ENCODE peak calls at places on chromosomes 2 and 18, in five cellular contexts. V is ELR; X is AG08395; H is stimulated activated naive CD8-positive, alpha-beta T cell treated with anti-CD3 and anti-CD28 coated beads, Interleukin-15, Interleukin-2, amounts not matched to agents 100 U/mL and 50 U/mL, for 24 hours; K is astrocyte of the spinal cord. Y is an unnamed sample.

GRCh38 chr18:79770826-79771225 is 26.9 kb upstream of the KCNG2 start:
- DNase-seq in X (no peak), V (no peak), H (no peak), K (no peak), Y (no peak)

GRCh38 chr2:30862054-30862651 is 54.9 kb upstream of the CAPN13 start:
- DNase-seq in V (peak), H (peak), K (peak), X (peak), Y (peak)

GRCh38 chr2:168758970-168759820 is 43.2 kb upstream of the NOSTRIN start:
- DNase-seq in K (peak), X (peak), H (no peak), V (peak), Y (peak)

GRCh38 chr18:48455555-48456478 is 46.6 kb upstream of the ZBTB7C start:
- DNase-seq in H (peak), K (peak), V (peak), X (peak), Y (no peak)

GRCh38 chr2:154238252-154238651 is 366.5 kb downstream of the GALNT13 start:
- DNase-seq in X (no peak), V (no peak), H (no peak), K (no peak), Y (no peak)

GRCh38 chr2:46749042-46749461 is 166.6 kb downstream of the MCFD2 start:
- DNase-seq in K (peak), H (no peak), V (peak), X (peak), Y (peak)

GRCh38 chr18:63336366-63337099 is 17.0 kb upstream of the BCL2 start:
- DNase-seq in V (peak), K (peak), X (peak), H (no peak), Y (no peak)

GRCh38 chr2:145007673-145008263 is 487.8 kb upstream of the ZEB2 start:
- DNase-seq in H (no peak), V (peak), K (peak), X (peak), Y (no peak)

GRCh38 chr2:2586068-2586776 is 255.1 kb upstream of the MYT1L start:
- DNase-seq in K (no peak), V (no peak), H (no peak), X (no peak), Y (no peak)

GRCh38 chr2:226794751-226795171 is 4.9 kb downstream of the IRS1 start:
- DNase-seq in H (no peak), V (peak), X (no peak), K (peak), Y (no peak)

GRCh38 chr2:33425156-33425555 is 51.3 kb upstream of the RASGRP3 start:
- DNase-seq in K (no peak), H (no peak), V (no peak), X (no peak), Y (no peak)

GRCh38 chr2:160373263-160374019 is 120.2 kb downstream of the RBMS1 start:
- DNase-seq in H (no peak), X (no peak), V (no peak), K (no peak), Y (no peak)

GRCh38 chr2:182435754-182436153 is 8.9 kb upstream of the PDE1A start:
- DNase-seq in X (no peak), H (no peak), V (peak), K (peak), Y (no peak)

GRCh38 chr2:128356127-128356526 is 37.5 kb upstream of the HS6ST1 start:
- DNase-seq in X (no peak), K (no peak), V (no peak), H (no peak), Y (peak)

GRCh38 chr2:215698566-215698965 is 262.7 kb upstream of the FN1 start:
- DNase-seq in X (peak), V (peak), H (no peak), K (peak), Y (no peak)

GRCh38 chr2:11864724-11865123 is 118.3 kb downstream of the LPIN1 start:
- DNase-seq in X (no peak), H (no peak), K (no peak), V (no peak), Y (no peak)

GRCh38 chr2:10786240-10786982 is 26.2 kb downstream of the PDIA6 start:
- DNase-seq in X (no peak), H (no peak), V (no peak), K (no peak), Y (no peak)

GRCh38 chr2:69559696-69560482 is 83.7 kb downstream of the AAK1 start:
- DNase-seq in V (peak), X (peak), H (no peak), K (peak), Y (peak)

GRCh38 chr2:120066708-120067547 is 54.1 kb downstream of the EPB41L5 start:
- DNase-seq in K (peak), X (no peak), H (no peak), V (no peak), Y (peak)

GRCh38 chr2:9772999-9773904 is 70.0 kb upstream of the TAF1B start:
- DNase-seq in H (no peak), K (no peak), V (no peak), X (no peak), Y (no peak)

GRCh38 chr18:8322486-8322885 is 286.8 kb upstream of the RAB12 start:
- DNase-seq in K (no peak), V (no peak), H (no peak), X (no peak), Y (no peak)

GRCh38 chr2:15074319-15074718 is 441.8 kb downstream of the LRATD1 start:
- DNase-seq in X (no peak), H (no peak), K (no peak), V (no peak), Y (no peak)

GRCh38 chr18:23627964-23628363 is 34.7 kb downstream of the ANKRD29 start:
- DNase-seq in V (no peak), X (no peak), H (no peak), K (no peak), Y (no peak)

GRCh38 chr2:38030590-38031326 is 45.2 kb downstream of the CYP1B1 start:
- DNase-seq in X (no peak), H (no peak), K (peak), V (no peak), Y (no peak)

GRCh38 chr18:78868330-78869316 is 111.0 kb upstream of the SALL3 start:
- DNase-seq in K (no peak), X (no peak), H (no peak), V (no peak), Y (no peak)